ENCODE peak calls at places on chromosomes 2 and 18, in nine cellular contexts. J is ovary, K is SK-N-SH, S is stomach, W is K562, L is A549, X is HepG2, G is suprapubic skin, Q is sigmoid colon. A is an unnamed sample.

GRCh38 chr2:156673981-156674380 is 237.8 kb downstream of the GPD2 start:
- DNase-seq in J (no peak), K (no peak), S (no peak), W (no peak), L (no peak), X (no peak), G (no peak), Q (no peak), A (no peak)

GRCh38 chr2:133733856-133734255 is 165.6 kb upstream of the NCKAP5 start:
- DNase-seq in J (no peak), K (no peak), S (no peak), W (no peak), L (no peak), X (no peak), G (no peak), Q (no peak), A (no peak)

GRCh38 chr2:232502901-232503791 is 15.5 kb upstream of the ECEL1 start:
- DNase-seq in J (peak; percentile 90), K (peak; percentile 90), S (peak; percentile 45), W (peak; percentile 70), L (peak; percentile 46), X (no peak), G (no peak), Q (no peak), A (no peak)

GRCh38 chr18:55475916-55476315 is 112.1 kb downstream of the TCF4 start:
- DNase-seq in J (no peak), K (no peak), S (no peak), W (no peak), L (no peak), X (no peak), G (no peak), Q (no peak), A (no peak)

GRCh38 chr2:232485333-232485756 is 2.3 kb downstream of the ECEL1 start:
- DNase-seq in J (no peak), K (no peak), S (no peak), W (no peak), L (no peak), X (no peak), G (peak; percentile 27), Q (peak; percentile 40), A (no peak)

GRCh38 chr2:211756266-211756665 is 782.3 kb downstream of the ERBB4 start:
- DNase-seq in J (no peak), K (no peak), S (no peak), W (no peak), L (no peak), X (no peak), G (no peak), Q (no peak), A (no peak)

GRCh38 chr2:197137826-197138480 is 172.6 kb downstream of the ANKRD44 start:
- DNase-seq in J (no peak), K (no peak), S (no peak), W (no peak), L (no peak), X (no peak), G (no peak), Q (no peak), A (no peak)

GRCh38 chr2:191696001-191696400 is 18.1 kb downstream of the NABP1 start:
- DNase-seq in J (no peak), K (no peak), S (no peak), W (no peak), L (no peak), X (no peak), G (no peak), Q (peak; percentile 72), A (peak; percentile 63)

GRCh38 chr2:113039675-113040074 is 13.0 kb downstream of the IL36B start:
- DNase-seq in J (no peak), K (no peak), S (no peak), W (no peak), L (no peak), X (no peak), G (no peak), Q (no peak), A (no peak)

GRCh38 chr2:16038586-16038985 is 98.2 kb downstream of the MYCN start:
- DNase-seq in J (no peak), K (no peak), S (no peak), W (no peak), L (no peak), X (no peak), G (no peak), Q (no peak), A (no peak)

GRCh38 chr18:5772271-5772670 is 123.1 kb downstream of the TMEM200C start:
- DNase-seq in J (no peak), K (no peak), S (no peak), W (no peak), L (no peak), X (no peak), G (no peak), Q (peak; percentile 63), A (no peak)
- TF ChIP-seq EP300 in J (no peak), K (no peak), S (no peak), W (no peak), L (no peak), X (no peak), G (no peak), Q (no peak), A (no peak)

GRCh38 chr18:54229660-54230059 is 5.2 kb upstream of the MBD2 start:
- DNase-seq in J (no peak), K (no peak), S (no peak), W (no peak), L (no peak), X (no peak), G (no peak), Q (no peak), A (no peak)
- TF ChIP-seq EP300 in J (no peak), K (no peak), S (no peak), W (no peak), L (no peak), X (no peak), G (no peak), Q (no peak), A (no peak)

DNA sequence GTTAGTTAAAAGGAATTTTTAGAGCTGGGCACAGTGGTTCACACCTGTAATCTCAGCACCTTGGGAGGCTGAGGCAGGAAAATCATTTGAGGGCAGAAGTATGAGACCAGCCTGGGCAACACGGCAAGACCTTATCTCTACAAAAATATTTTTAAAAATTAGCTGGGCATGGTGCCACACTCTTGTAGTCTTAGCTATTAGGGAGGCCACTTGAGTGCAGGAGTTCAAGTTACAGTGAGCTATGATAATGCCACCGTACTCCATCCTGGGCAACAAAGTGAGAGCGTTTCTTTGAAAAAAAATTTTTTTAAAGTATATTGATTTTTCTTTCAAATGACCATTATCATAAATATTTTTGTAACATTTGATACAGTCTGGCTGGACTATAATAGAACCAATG is 93.6 kb upstream of the FAM117B start:
- DNase-seq in J (no peak), K (no peak), S (peak; percentile 34), W (no peak), L (no peak), X (no peak), G (no peak), Q (no peak), A (no peak)
- TF ChIP-seq EP300 in J (no peak), K (no peak), S (no peak), W (no peak), L (no peak), X (no peak), G (no peak), Q (no peak), A (no peak)

GRCh38 chr2:231383701-231384435 is 11.6 kb upstream of the B3GNT7 start:
- DNase-seq in J (no peak), K (no peak), S (no peak), W (no peak), L (no peak), X (no peak), G (no peak), Q (no peak), A (no peak)
- TF ChIP-seq EP300 in J (no peak), K (no peak), S (no peak), W (no peak), L (no peak), X (no peak), G (no peak), Q (no peak), A (no peak)

GRCh38 chr2:72008608-72009007 is 139.1 kb downstream of the CYP26B1 start:
- DNase-seq in J (no peak), K (no peak), S (no peak), W (no peak), L (no peak), X (no peak), G (peak; percentile 44), Q (no peak), A (no peak)
- TF ChIP-seq EP300 in J (no peak), K (no peak), S (no peak), W (no peak), L (no peak), X (no peak), G (no peak), Q (no peak), A (no peak)

GRCh38 chr18:6741290-6741689 is 11.8 kb downstream of the ARHGAP28 start:
- DNase-seq in J (peak; percentile 59), K (no peak), S (no peak), W (no peak), L (peak; percentile 18), X (no peak), G (no peak), Q (no peak), A (no peak)

GRCh38 chr18:6745504-6746031 is 16.1 kb downstream of the ARHGAP28 start:
- DNase-seq in J (no peak), K (no peak), S (no peak), W (no peak), L (no peak), X (no peak), G (no peak), Q (no peak), A (no peak)

GRCh38 chr18:6744816-6745455 is 15.4 kb downstream of the ARHGAP28 start:
- DNase-seq in J (no peak), K (no peak), S (no peak), W (no peak), L (no peak), X (no peak), G (no peak), Q (no peak), A (no peak)

GRCh38 chr18:6743988-6744387 is 14.5 kb downstream of the ARHGAP28 start:
- DNase-seq in J (no peak), K (no peak), S (no peak), W (no peak), L (no peak), X (no peak), G (no peak), Q (no peak), A (no peak)

DNA sequence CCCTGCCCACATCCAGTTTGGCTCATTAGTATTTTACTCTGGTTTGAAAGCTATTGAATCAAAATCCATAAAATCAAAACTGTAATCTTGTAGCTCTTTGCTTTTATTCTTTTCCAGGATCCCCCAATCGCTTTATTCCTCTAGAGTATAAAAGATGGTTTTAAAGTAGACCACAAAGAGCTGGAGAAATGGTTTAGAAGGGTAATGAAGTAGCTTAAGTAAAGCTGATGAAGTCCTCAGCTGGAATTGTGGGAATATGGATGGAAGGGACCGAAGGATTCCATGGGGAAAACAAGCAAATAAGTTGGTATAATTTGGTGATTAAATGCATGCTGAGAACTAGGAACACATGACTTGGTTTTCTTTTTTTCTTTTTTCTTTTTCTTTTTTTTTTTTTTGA is 12.3 kb downstream of the ARHGAP28 start:
- DNase-seq in J (no peak), K (no peak), S (no peak), W (no peak), L (no peak), X (no peak), G (no peak), Q (no peak), A (no peak)
- TF ChIP-seq EP300 in J (no peak), K (no peak), S (no peak), W (no peak), L (no peak), X (no peak), G (no peak), Q (no peak), A (no peak)

A was measured in tibial nerve.